ENCODE peak calls at places on chromosomes 2 and 18, in eight cellular contexts. One of them, this sample, is unnamed.

GRCh38 chr18:75125359-75126331 is 83.3 kb downstream of the PTGR3 start:
- DNase-seq in GM12864: no peak
- DNase-seq in pancreas: no peak
- DNase-seq in adipocyte: no peak
- DNase-seq in epithelial cell of esophagus: no peak
- DNase-seq in choroid plexus epithelial cell: no peak
- DNase-seq in astrocyte of the spinal cord: no peak
- DNase-seq in CD4-positive, CD25-positive, alpha-beta regulatory T cell: no peak
- DNase-seq in this sample: no peak

GRCh38 chr18:24491882-24492281 is 31.4 kb downstream of the HRH4 start:
- DNase-seq in GM12864: peak
- DNase-seq in pancreas: no peak
- DNase-seq in adipocyte: no peak
- DNase-seq in epithelial cell of esophagus: no peak
- DNase-seq in choroid plexus epithelial cell: no peak
- DNase-seq in astrocyte of the spinal cord: no peak
- DNase-seq in CD4-positive, CD25-positive, alpha-beta regulatory T cell: no peak
- DNase-seq in this sample: peak

GRCh38 chr2:30236591-30237245 is 5.4 kb downstream of the LBH start:
- DNase-seq in GM12864: no peak
- DNase-seq in pancreas: no peak
- DNase-seq in adipocyte: no peak
- DNase-seq in epithelial cell of esophagus: no peak
- DNase-seq in choroid plexus epithelial cell: no peak
- DNase-seq in astrocyte of the spinal cord: no peak
- DNase-seq in CD4-positive, CD25-positive, alpha-beta regulatory T cell: no peak
- DNase-seq in this sample: no peak

GRCh38 chr2:205405194-205405593 is 277.1 kb upstream of the NRP2 start:
- DNase-seq in GM12864: no peak
- DNase-seq in pancreas: no peak
- DNase-seq in adipocyte: peak
- DNase-seq in epithelial cell of esophagus: peak
- DNase-seq in choroid plexus epithelial cell: peak
- DNase-seq in astrocyte of the spinal cord: peak
- DNase-seq in CD4-positive, CD25-positive, alpha-beta regulatory T cell: no peak
- DNase-seq in this sample: no peak

GRCh38 chr2:226524381-226524843 is 275.2 kb downstream of the IRS1 start:
- DNase-seq in GM12864: no peak
- DNase-seq in pancreas: no peak
- DNase-seq in adipocyte: peak
- DNase-seq in epithelial cell of esophagus: peak
- DNase-seq in choroid plexus epithelial cell: peak
- DNase-seq in astrocyte of the spinal cord: peak
- DNase-seq in CD4-positive, CD25-positive, alpha-beta regulatory T cell: no peak
- DNase-seq in this sample: no peak

GRCh38 chr18:79442508-79443221 is 46.9 kb downstream of the NFATC1 start:
- DNase-seq in GM12864: no peak
- DNase-seq in pancreas: no peak
- DNase-seq in adipocyte: peak
- DNase-seq in epithelial cell of esophagus: no peak
- DNase-seq in choroid plexus epithelial cell: peak
- DNase-seq in astrocyte of the spinal cord: no peak
- DNase-seq in CD4-positive, CD25-positive, alpha-beta regulatory T cell: no peak
- DNase-seq in this sample: no peak

GRCh38 chr18:49524951-49525350 is 36.9 kb upstream of the LIPG start:
- DNase-seq in GM12864: no peak
- DNase-seq in pancreas: no peak
- DNase-seq in adipocyte: no peak
- DNase-seq in epithelial cell of esophagus: no peak
- DNase-seq in choroid plexus epithelial cell: no peak
- DNase-seq in astrocyte of the spinal cord: no peak
- DNase-seq in CD4-positive, CD25-positive, alpha-beta regulatory T cell: no peak
- DNase-seq in this sample: no peak

GRCh38 chr18:49693276-49694005 is 119.9 kb downstream of the ACAA2 start:
- DNase-seq in GM12864: no peak
- DNase-seq in pancreas: no peak
- DNase-seq in adipocyte: no peak
- DNase-seq in epithelial cell of esophagus: no peak
- DNase-seq in choroid plexus epithelial cell: no peak
- DNase-seq in astrocyte of the spinal cord: no peak
- DNase-seq in CD4-positive, CD25-positive, alpha-beta regulatory T cell: no peak
- DNase-seq in this sample: no peak

GRCh38 chr18:36309436-36310391 is 12.2 kb downstream of the FHOD3 start:
- DNase-seq in GM12864: no peak
- DNase-seq in pancreas: no peak
- DNase-seq in adipocyte: peak
- DNase-seq in epithelial cell of esophagus: peak
- DNase-seq in choroid plexus epithelial cell: peak
- DNase-seq in astrocyte of the spinal cord: peak
- DNase-seq in CD4-positive, CD25-positive, alpha-beta regulatory T cell: no peak
- DNase-seq in this sample: no peak

GRCh38 chr2:225104971-225105370 is 62.7 kb upstream of the DOCK10 start:
- DNase-seq in GM12864: no peak
- DNase-seq in pancreas: no peak
- DNase-seq in adipocyte: no peak
- DNase-seq in epithelial cell of esophagus: peak
- DNase-seq in choroid plexus epithelial cell: no peak
- DNase-seq in astrocyte of the spinal cord: no peak
- DNase-seq in CD4-positive, CD25-positive, alpha-beta regulatory T cell: no peak
- DNase-seq in this sample: no peak

DNA sequence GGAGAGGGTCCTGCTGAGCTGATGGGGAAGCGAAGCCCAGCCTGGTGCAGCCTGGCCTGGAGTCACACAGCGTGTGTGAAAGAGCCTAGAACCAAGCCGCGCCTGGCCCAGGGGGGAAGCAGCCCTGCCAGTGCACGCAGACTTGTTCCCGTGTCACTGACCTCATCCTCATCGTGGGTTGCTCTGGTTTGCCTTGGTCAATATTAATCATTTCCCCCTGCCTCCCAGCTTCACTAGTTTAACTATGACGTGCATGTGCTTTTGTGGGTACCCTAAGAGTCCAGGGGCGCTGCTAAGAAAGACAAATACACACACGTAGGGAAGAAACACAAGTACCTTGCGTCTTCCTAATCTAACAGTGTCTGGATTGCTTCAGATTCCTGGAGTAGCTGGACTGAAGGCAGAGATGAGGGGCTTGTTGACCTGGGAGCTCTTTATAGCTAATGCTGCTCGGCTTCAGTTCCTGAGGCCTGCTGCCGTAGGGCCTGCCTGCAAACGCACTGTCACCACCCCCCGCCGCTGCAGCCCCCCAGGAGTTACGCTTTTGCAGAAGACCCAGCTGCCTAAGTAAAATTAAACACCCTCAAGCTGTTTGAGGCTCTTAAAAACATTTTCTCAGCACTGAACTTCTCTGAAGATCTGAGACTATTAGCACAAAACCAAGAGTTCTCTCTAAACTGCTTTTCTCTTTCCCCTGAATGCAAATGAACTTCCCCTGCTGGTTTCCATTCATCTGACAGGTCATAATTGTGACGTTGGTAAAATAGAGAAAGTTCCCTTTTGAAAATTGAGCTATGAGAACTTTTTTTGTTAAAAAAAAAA is 159.2 kb downstream of the FAM210A start:
- DNase-seq in GM12864: peak
- DNase-seq in pancreas: no peak
- DNase-seq in adipocyte: no peak
- DNase-seq in epithelial cell of esophagus: no peak
- DNase-seq in choroid plexus epithelial cell: no peak
- DNase-seq in astrocyte of the spinal cord: peak
- DNase-seq in CD4-positive, CD25-positive, alpha-beta regulatory T cell: no peak
- DNase-seq in this sample: no peak
- H3K4me3 ChIP-seq in GM12864: peak
- H3K4me3 ChIP-seq in pancreas: no peak
- H3K4me3 ChIP-seq in adipocyte: no peak
- H3K4me3 ChIP-seq in epithelial cell of esophagus: no peak
- H3K4me3 ChIP-seq in choroid plexus epithelial cell: no peak
- H3K4me3 ChIP-seq in astrocyte of the spinal cord: no peak
- H3K4me3 ChIP-seq in CD4-positive, CD25-positive, alpha-beta regulatory T cell: peak
- H3K4me3 ChIP-seq in this sample: no peak

DNA sequence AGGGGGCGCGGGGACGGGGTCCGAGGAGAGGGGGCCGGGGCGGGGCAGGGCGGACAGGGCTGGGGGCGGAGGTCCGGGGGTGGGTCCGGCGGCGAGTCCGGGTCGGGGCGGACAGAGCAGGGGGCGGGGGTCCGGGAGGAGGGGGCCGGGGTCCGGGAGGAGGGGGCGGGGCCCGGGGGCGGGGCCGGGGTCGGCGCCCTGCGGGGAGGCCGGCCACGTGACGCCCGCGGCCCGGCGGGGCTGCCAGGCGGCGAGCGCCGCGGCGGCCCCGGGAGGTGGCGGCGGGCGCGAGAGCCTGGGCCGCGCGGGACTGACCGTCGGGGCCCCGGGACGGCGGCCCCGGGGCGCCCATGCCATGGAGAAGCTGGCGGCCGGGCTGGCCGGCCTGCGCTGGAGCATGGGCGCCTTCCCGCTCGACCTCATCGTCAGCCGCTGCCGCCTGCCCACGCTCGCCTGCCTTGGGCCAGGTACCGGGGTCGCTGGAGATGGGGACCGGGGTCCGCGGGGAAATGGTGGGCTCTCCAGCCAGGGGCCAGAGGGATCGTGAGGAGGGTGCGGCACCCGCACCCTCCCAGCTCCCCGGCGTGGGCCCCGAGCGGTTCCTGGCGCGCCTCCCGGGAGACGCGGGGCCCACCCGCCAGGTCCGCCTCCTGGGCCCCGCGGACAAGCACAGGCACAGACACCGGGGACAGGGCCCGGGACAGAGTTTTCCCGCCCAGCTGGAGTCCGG is at the start of gene GAREM2:
- DNase-seq in GM12864: no peak
- DNase-seq in pancreas: no peak
- DNase-seq in adipocyte: peak
- DNase-seq in epithelial cell of esophagus: no peak
- DNase-seq in choroid plexus epithelial cell: no peak
- DNase-seq in astrocyte of the spinal cord: no peak
- DNase-seq in CD4-positive, CD25-positive, alpha-beta regulatory T cell: no peak
- DNase-seq in this sample: no peak
- H3K4me3 ChIP-seq in GM12864: peak
- H3K4me3 ChIP-seq in pancreas: peak
- H3K4me3 ChIP-seq in adipocyte: no peak
- H3K4me3 ChIP-seq in epithelial cell of esophagus: peak
- H3K4me3 ChIP-seq in choroid plexus epithelial cell: peak
- H3K4me3 ChIP-seq in astrocyte of the spinal cord: no peak
- H3K4me3 ChIP-seq in CD4-positive, CD25-positive, alpha-beta regulatory T cell: no peak
- H3K4me3 ChIP-seq in this sample: peak

GRCh38 chr2:207473203-207473865 is 56.4 kb upstream of the CREB1 start:
- DNase-seq in GM12864: no peak
- DNase-seq in pancreas: no peak
- DNase-seq in adipocyte: peak
- DNase-seq in epithelial cell of esophagus: peak
- DNase-seq in choroid plexus epithelial cell: peak
- DNase-seq in astrocyte of the spinal cord: peak
- DNase-seq in CD4-positive, CD25-positive, alpha-beta regulatory T cell: no peak
- DNase-seq in this sample: peak
- H3K4me3 ChIP-seq in GM12864: no peak
- H3K4me3 ChIP-seq in pancreas: no peak
- H3K4me3 ChIP-seq in adipocyte: peak
- H3K4me3 ChIP-seq in epithelial cell of esophagus: no peak
- H3K4me3 ChIP-seq in choroid plexus epithelial cell: peak
- H3K4me3 ChIP-seq in astrocyte of the spinal cord: no peak
- H3K4me3 ChIP-seq in CD4-positive, CD25-positive, alpha-beta regulatory T cell: no peak
- H3K4me3 ChIP-seq in this sample: no peak

DNA sequence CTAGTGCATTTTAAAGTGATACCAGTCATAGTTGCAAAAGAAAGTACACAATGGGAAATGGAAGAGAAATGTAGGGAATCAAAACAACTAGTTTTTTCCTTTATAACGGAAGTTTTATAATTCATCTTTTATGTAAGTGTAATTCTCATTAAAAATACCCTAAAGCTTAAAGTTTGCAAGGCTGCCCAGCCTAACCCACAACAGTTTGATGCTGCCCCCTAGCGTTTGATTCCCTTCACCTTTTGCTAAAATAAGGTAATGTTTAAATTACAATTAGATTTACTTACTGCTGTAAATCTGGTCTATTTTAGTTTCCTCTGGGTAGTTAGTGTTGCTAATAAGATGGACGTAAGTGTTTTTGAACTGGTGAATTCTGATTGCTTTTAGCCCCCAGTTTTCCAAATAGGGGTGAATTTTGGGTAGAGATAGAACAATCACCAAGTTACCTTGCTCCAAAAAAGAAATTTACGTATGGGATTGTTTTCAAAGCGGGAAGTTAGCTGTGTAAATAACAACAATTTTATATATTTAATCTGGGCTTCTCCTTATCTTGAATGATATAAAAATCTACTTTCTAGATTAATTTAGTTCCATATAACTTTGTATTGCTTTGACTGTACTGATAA is 3.4 kb downstream of the SLC39A10 start:
- DNase-seq in GM12864: no peak
- DNase-seq in pancreas: peak
- DNase-seq in adipocyte: peak
- DNase-seq in epithelial cell of esophagus: peak
- DNase-seq in choroid plexus epithelial cell: peak
- DNase-seq in astrocyte of the spinal cord: peak
- DNase-seq in CD4-positive, CD25-positive, alpha-beta regulatory T cell: peak
- DNase-seq in this sample: peak
- H3K4me3 ChIP-seq in GM12864: no peak
- H3K4me3 ChIP-seq in pancreas: peak
- H3K4me3 ChIP-seq in adipocyte: peak
- H3K4me3 ChIP-seq in epithelial cell of esophagus: no peak
- H3K4me3 ChIP-seq in choroid plexus epithelial cell: peak
- H3K4me3 ChIP-seq in astrocyte of the spinal cord: no peak
- H3K4me3 ChIP-seq in CD4-positive, CD25-positive, alpha-beta regulatory T cell: peak
- H3K4me3 ChIP-seq in this sample: no peak

GRCh38 chr2:105737980-105738657 is 6.6 kb upstream of the NCK2 start:
- DNase-seq in GM12864: no peak
- DNase-seq in pancreas: no peak
- DNase-seq in adipocyte: no peak
- DNase-seq in epithelial cell of esophagus: peak
- DNase-seq in choroid plexus epithelial cell: no peak
- DNase-seq in astrocyte of the spinal cord: peak
- DNase-seq in CD4-positive, CD25-positive, alpha-beta regulatory T cell: no peak
- DNase-seq in this sample: peak

GRCh38 chr2:105741216-105741615 is 3.5 kb upstream of the NCK2 start:
- DNase-seq in GM12864: no peak
- DNase-seq in pancreas: no peak
- DNase-seq in adipocyte: no peak
- DNase-seq in epithelial cell of esophagus: no peak
- DNase-seq in choroid plexus epithelial cell: no peak
- DNase-seq in astrocyte of the spinal cord: no peak
- DNase-seq in CD4-positive, CD25-positive, alpha-beta regulatory T cell: no peak
- DNase-seq in this sample: no peak

GRCh38 chr2:105739944-105740734 is 4.6 kb upstream of the NCK2 start:
- DNase-seq in GM12864: no peak
- DNase-seq in pancreas: no peak
- DNase-seq in adipocyte: no peak
- DNase-seq in epithelial cell of esophagus: no peak
- DNase-seq in choroid plexus epithelial cell: no peak
- DNase-seq in astrocyte of the spinal cord: no peak
- DNase-seq in CD4-positive, CD25-positive, alpha-beta regulatory T cell: no peak
- DNase-seq in this sample: no peak

GRCh38 chr2:105738658-105739051 is 6.1 kb upstream of the NCK2 start:
- DNase-seq in GM12864: no peak
- DNase-seq in pancreas: no peak
- DNase-seq in adipocyte: no peak
- DNase-seq in epithelial cell of esophagus: no peak
- DNase-seq in choroid plexus epithelial cell: no peak
- DNase-seq in astrocyte of the spinal cord: no peak
- DNase-seq in CD4-positive, CD25-positive, alpha-beta regulatory T cell: no peak
- DNase-seq in this sample: no peak

GRCh38 chr2:105739408-105739807 is 5.3 kb upstream of the NCK2 start:
- DNase-seq in GM12864: no peak
- DNase-seq in pancreas: no peak
- DNase-seq in adipocyte: no peak
- DNase-seq in epithelial cell of esophagus: no peak
- DNase-seq in choroid plexus epithelial cell: no peak
- DNase-seq in astrocyte of the spinal cord: no peak
- DNase-seq in CD4-positive, CD25-positive, alpha-beta regulatory T cell: no peak
- DNase-seq in this sample: no peak
- H3K4me3 ChIP-seq in GM12864: no peak
- H3K4me3 ChIP-seq in pancreas: no peak
- H3K4me3 ChIP-seq in adipocyte: no peak
- H3K4me3 ChIP-seq in epithelial cell of esophagus: no peak
- H3K4me3 ChIP-seq in choroid plexus epithelial cell: no peak
- H3K4me3 ChIP-seq in astrocyte of the spinal cord: no peak
- H3K4me3 ChIP-seq in CD4-positive, CD25-positive, alpha-beta regulatory T cell: peak
- H3K4me3 ChIP-seq in this sample: no peak